ENCODE peak calls at places on chromosomes 2 and 18, in nine cellular contexts. U is heart left ventricle, H is prostate gland, S is HCT116, A is right lobe of liver, C is HepG2, D is uterus, B is A549, I is K562. W is an unnamed sample.

GRCh38 chr2:147844691-147845607 is at the start of gene ACVR2A:
- DNase-seq in H (peak), C (peak), A (peak), I (peak), D (peak), U (peak), S (no peak), B (peak), W (peak)

GRCh38 chr2:122750095-122750494 is 994.6 kb downstream of the TSN start:
- DNase-seq in H (no peak), I (no peak), U (no peak), A (no peak), S (no peak), B (no peak), D (no peak), C (no peak), W (no peak)

GRCh38 chr2:56476509-56477071 is 292.8 kb downstream of the CCDC85A start:
- DNase-seq in A (no peak), I (no peak), B (no peak), H (no peak), S (no peak), U (no peak), C (no peak), D (no peak), W (no peak)

GRCh38 chr2:156615836-156616322 is 179.7 kb downstream of the GPD2 start:
- DNase-seq in U (no peak), C (no peak), S (no peak), B (no peak), A (no peak), D (no peak), I (peak), H (no peak), W (no peak)

GRCh38 chr2:195466427-195466826 is 190.6 kb upstream of the SLC39A10 start:
- DNase-seq in A (no peak), D (no peak), H (no peak), S (no peak), U (no peak), C (no peak), B (no peak), I (no peak), W (no peak)

GRCh38 chr2:43127941-43128561 is 98.4 kb downstream of the ZFP36L2 start:
- DNase-seq in C (no peak), H (no peak), U (no peak), A (no peak), I (no peak), D (no peak), S (no peak), B (no peak), W (no peak)

GRCh38 chr2:112799291-112799975 is 15.1 kb upstream of the IL1A start:
- DNase-seq in A (no peak), S (no peak), I (no peak), D (no peak), B (no peak), H (no peak), U (no peak), C (no peak), W (no peak)

GRCh38 chr18:77013777-77014525 is 118.6 kb downstream of the MBP start:
- DNase-seq in B (no peak), A (no peak), H (no peak), S (no peak), D (peak), C (no peak), I (no peak), U (peak), W (peak)

GRCh38 chr2:118774458-118775133 is 72.9 kb downstream of the EN1 start:
- DNase-seq in U (peak), H (no peak), B (peak), I (peak), A (peak), D (no peak), C (no peak), S (no peak), W (peak)

GRCh38 chr2:133886735-133887675 is 318.7 kb upstream of the NCKAP5 start:
- DNase-seq in D (no peak), H (peak), I (peak), U (peak), A (peak), B (peak), S (peak), C (peak), W (peak)

GRCh38 chr2:11481789-11482472 is 16.0 kb upstream of the E2F6 start:
- DNase-seq in A (no peak), H (no peak), U (no peak), D (no peak), B (no peak), S (no peak), C (no peak), I (no peak), W (no peak)

GRCh38 chr2:128276878-128277675 is 41.6 kb downstream of the HS6ST1 start:
- DNase-seq in D (no peak), H (no peak), C (no peak), B (no peak), I (no peak), S (no peak), U (no peak), A (no peak), W (peak)

GRCh38 chr2:51710222-51710621 is 678.3 kb upstream of the NRXN1 start:
- DNase-seq in B (peak), I (peak), U (no peak), A (no peak), S (peak), H (no peak), D (no peak), C (peak), W (no peak)

GRCh38 chr18:35580748-35581534 is 599 bp upstream of the GALNT1 start:
- DNase-seq in I (peak), B (peak), U (peak), H (peak), D (peak), A (peak), C (peak), S (no peak), W (peak)

GRCh38 chr2:25788457-25788856 is 89.8 kb downstream of the ASXL2 start:
- DNase-seq in C (no peak), A (no peak), U (no peak), H (no peak), B (no peak), D (no peak), I (no peak), S (no peak), W (no peak)

GRCh38 chr2:238420878-238421694 is 5.6 kb upstream of the ASB1 start:
- DNase-seq in H (no peak), B (no peak), A (no peak), D (no peak), S (no peak), I (peak), U (no peak), C (no peak), W (no peak)

GRCh38 chr2:1936411-1936980 is 192.2 kb upstream of the PXDN start:
- DNase-seq in I (no peak), D (no peak), S (no peak), U (no peak), H (no peak), B (no peak), C (no peak), A (no peak), W (no peak)

GRCh38 chr2:134014196-134014960 is 239.5 kb upstream of the MGAT5 start:
- DNase-seq in B (no peak), A (no peak), D (no peak), H (no peak), U (no peak), C (no peak), S (no peak), I (no peak), W (no peak)

GRCh38 chr18:22185723-22186386 is 16.5 kb downstream of the GATA6 start:
- DNase-seq in H (no peak), C (no peak), I (no peak), D (no peak), A (no peak), U (no peak), B (no peak), S (no peak), W (no peak)

GRCh38 chr2:171922230-171923022 is at the start of gene HAT1:
- DNase-seq in U (peak), C (peak), I (peak), D (peak), A (peak), S (peak), H (peak), B (peak), W (peak)
- TF ChIP-seq POLR2A in U (peak), C (peak), I (peak), D (peak), A (peak), S (peak), H (peak), B (peak), W (peak)

GRCh38 chr2:145020694-145021093 is 500.8 kb upstream of the ZEB2 start:
- DNase-seq in B (peak), D (no peak), A (no peak), U (no peak), C (no peak), I (no peak), H (no peak), S (no peak), W (no peak)
- H3K27ac ChIP-seq in B (peak), D (no peak), A (no peak), U (no peak), C (no peak), I (no peak), H (no peak), S (no peak), W (no peak)

GRCh38 chr2:208335-208734 is 55.5 kb downstream of the SH3YL1 start:
- DNase-seq in C (no peak), H (no peak), D (no peak), B (no peak), A (no peak), I (no peak), U (no peak), S (no peak), W (no peak)

GRCh38 chr2:201648-202433 is 62.0 kb downstream of the SH3YL1 start:
- DNase-seq in D (no peak), I (no peak), S (no peak), B (no peak), C (no peak), H (no peak), A (no peak), U (no peak), W (no peak)

GRCh38 chr2:199274-199966 is 64.4 kb downstream of the SH3YL1 start:
- DNase-seq in I (no peak), U (no peak), D (no peak), B (no peak), A (no peak), H (no peak), C (no peak), S (no peak), W (no peak)

GRCh38 chr2:202945-203344 is 60.9 kb downstream of the SH3YL1 start:
- DNase-seq in S (no peak), C (no peak), U (no peak), A (no peak), B (no peak), H (no peak), D (no peak), I (no peak), W (no peak)
- H3K4me3 ChIP-seq in S (no peak), C (no peak), U (no peak), A (no peak), B (no peak), H (no peak), D (no peak), I (no peak), W (no peak)

GRCh38 chr2:86622878-86623548 is 652 bp downstream of the RNF103 start:
- DNase-seq in H (peak), S (no peak), B (peak), C (no peak), U (peak), I (peak), D (peak), A (peak), W (peak)
- TF ChIP-seq POLR2A in H (peak), S (no peak), B (peak), C (no peak), U (no peak), I (no peak), D (no peak), A (no peak), W (no peak)

DNA sequence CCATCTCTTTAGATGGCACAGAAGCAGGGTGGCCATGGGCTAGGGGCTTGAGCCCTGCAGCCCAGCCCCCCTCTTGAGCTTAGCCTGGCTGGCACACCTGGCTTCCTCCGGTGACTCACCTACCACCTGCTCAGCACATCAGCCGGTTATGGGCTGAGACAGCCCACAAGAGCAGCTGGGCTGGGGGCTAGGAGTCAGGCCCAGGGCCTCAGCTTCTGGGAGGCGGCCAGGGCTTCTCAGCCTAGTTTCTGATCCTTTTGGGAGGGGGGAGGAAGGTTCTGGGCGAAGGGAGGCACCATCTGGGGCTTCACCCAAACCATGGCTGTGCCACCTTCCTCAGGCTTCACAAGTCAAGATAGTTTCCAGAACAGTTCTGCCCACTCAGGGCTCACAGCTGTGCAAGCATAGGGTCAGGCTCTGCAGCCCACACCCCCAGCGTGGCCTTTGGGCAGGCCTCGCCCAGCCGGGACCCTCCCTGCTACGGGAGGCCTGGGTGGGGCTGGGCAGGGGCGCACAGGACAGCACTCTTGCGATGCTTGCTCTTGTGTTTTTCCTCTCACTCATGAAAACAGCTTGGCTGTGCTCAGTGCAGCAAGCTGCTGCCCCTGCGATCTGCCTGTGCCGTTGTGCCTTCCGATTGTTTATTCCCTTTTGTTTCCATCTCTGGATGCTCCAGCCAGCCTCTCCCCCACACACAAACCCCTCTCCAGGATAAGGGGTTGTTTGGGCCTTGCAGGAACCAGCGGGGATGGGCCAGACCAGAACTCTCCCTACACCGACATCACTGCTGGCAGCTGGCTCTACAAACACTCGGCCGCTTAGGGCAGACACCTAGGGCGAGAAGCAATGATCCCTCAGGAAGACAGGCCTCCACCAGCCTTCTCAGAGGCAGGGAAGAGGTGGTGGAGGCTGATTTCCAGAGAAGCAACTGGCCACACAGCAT is 26.1 kb upstream of the SEMA4C start:
- DNase-seq in A (no peak), D (no peak), H (no peak), U (no peak), S (no peak), C (no peak), I (no peak), B (no peak), W (no peak)
- H3K27ac ChIP-seq in A (no peak), D (peak), H (peak), U (peak), S (no peak), C (no peak), I (peak), B (no peak), W (no peak)

GRCh38 chr2:38073211-38074005 is 2.5 kb downstream of the CYP1B1 start:
- DNase-seq in I (no peak), H (no peak), A (peak), C (no peak), S (no peak), U (no peak), B (peak), D (peak), W (no peak)
- H3K4me3 ChIP-seq in I (no peak), H (peak), A (peak), C (no peak), S (no peak), U (peak), B (peak), D (peak), W (no peak)

DNA sequence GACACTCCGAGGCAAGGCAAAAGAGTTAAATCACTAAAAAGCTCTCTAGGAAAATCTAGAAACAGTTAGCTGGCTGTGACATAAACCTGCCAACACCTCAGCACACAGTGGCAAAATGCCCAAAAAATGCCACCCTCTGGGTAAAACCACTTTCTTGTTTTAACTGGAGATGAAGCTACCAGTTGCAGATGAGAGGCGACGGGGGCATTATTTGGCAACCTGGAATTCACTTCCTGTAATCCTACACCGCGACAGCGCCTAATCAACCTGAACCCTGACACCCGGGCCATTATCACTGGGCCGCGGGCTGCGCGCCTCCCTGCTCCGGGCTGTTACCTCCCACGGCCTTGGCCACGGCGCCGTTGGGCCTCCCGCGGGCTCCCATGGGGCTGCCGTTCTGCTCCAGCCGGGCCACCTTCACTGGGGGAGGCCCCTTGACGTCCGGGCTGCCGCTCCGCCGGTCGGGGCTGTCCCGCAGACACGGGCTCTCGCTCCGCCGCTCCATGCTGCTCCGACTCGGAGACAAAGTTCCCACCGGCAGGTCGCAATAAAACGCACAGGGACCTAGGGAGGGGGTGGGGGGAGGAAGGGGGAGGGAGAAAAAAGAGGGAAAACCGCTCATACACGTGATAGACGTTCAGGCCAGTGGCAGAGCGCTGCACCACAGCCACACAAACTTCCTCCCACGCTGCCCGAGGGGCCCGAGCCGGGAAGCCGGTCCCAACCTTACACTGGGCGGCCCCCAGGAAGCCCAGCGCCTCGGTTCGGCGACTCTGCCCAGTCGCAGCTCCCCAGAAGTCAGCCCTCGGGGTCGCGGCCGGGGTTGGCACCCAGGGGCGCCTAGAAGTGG is 2.0 kb downstream of the SATB2 start:
- DNase-seq in S (peak), D (no peak), I (peak), C (peak), A (peak), H (no peak), B (peak), U (no peak), W (no peak)
- TF ChIP-seq POLR2A in S (peak), D (no peak), I (peak), C (peak), A (peak), H (no peak), B (peak), U (no peak), W (no peak)

GRCh38 chr2:60796573-60797509 is 40.8 kb downstream of the PAPOLG start:
- DNase-seq in D (no peak), A (no peak), I (no peak), C (no peak), H (no peak), U (no peak), B (no peak), S (no peak), W (no peak)
- H3K27ac ChIP-seq in D (no peak), A (no peak), I (peak), C (no peak), H (no peak), U (no peak), B (no peak), S (no peak), W (no peak)

GRCh38 chr2:13550832-13551231 is 834.1 kb downstream of the TRIB2 start:
- DNase-seq in H (no peak), C (no peak), U (no peak), I (no peak), B (no peak), A (no peak), S (no peak), D (no peak), W (no peak)

GRCh38 chr2:13545320-13545719 is 828.6 kb downstream of the TRIB2 start:
- DNase-seq in A (no peak), C (no peak), S (no peak), D (no peak), I (no peak), H (no peak), B (no peak), U (no peak), W (no peak)

GRCh38 chr2:13546131-13546530 is 829.4 kb downstream of the TRIB2 start:
- DNase-seq in A (no peak), C (no peak), S (no peak), I (no peak), B (no peak), U (no peak), D (no peak), H (no peak), W (no peak)

GRCh38 chr2:13550285-13550684 is 833.5 kb downstream of the TRIB2 start:
- DNase-seq in U (no peak), S (no peak), D (no peak), H (no peak), B (no peak), I (no peak), A (no peak), C (no peak), W (no peak)
- H3K4me3 ChIP-seq in U (no peak), S (no peak), D (no peak), H (no peak), B (no peak), I (no peak), A (no peak), C (no peak), W (no peak)